ENCODE peak calls at places on chromosomes 2 and 18, in nine cellular contexts. One of them, this sample, is unnamed.

GRCh38 chr2:12202301-12202700 is 455.9 kb downstream of the LPIN1 start:
- DNase-seq in GM03348: peak
- DNase-seq in SJSA1: no peak
- DNase-seq in iris pigment epithelial cell: peak
- DNase-seq in nephron progenitor cell: no peak
- DNase-seq in NCI-H1105: no peak
- DNase-seq in NCI-H82: no peak
- DNase-seq in activated T-cell treated with anti-CD3 and anti-CD28 coated beads, Interleukin-2, amount 50 U/mL, for 1 hour: no peak
- DNase-seq in frontal cortex: no peak
- DNase-seq in this sample: peak

GRCh38 chr2:118477111-118477517 is 370.3 kb downstream of the EN1 start:
- DNase-seq in NCI-H82: peak
- DNase-seq in nephron progenitor cell: peak
- DNase-seq in NCI-H1105: no peak
- DNase-seq in GM03348: no peak
- DNase-seq in iris pigment epithelial cell: peak
- DNase-seq in SJSA1: no peak
- DNase-seq in activated T-cell treated with anti-CD3 and anti-CD28 coated beads, Interleukin-2, amount 50 U/mL, for 1 hour: no peak
- DNase-seq in frontal cortex: no peak
- DNase-seq in this sample: no peak

GRCh38 chr2:70089220-70089945 is 2.1 kb downstream of the PCBP1 start:
- DNase-seq in SJSA1: no peak
- DNase-seq in activated T-cell treated with anti-CD3 and anti-CD28 coated beads, Interleukin-2, amount 50 U/mL, for 1 hour: peak
- DNase-seq in frontal cortex: no peak
- DNase-seq in NCI-H1105: peak
- DNase-seq in NCI-H82: peak
- DNase-seq in iris pigment epithelial cell: peak
- DNase-seq in nephron progenitor cell: peak
- DNase-seq in GM03348: peak
- DNase-seq in this sample: peak

GRCh38 chr2:240914645-240915525 is 8.7 kb downstream of the CROCC2 start:
- DNase-seq in NCI-H1105: no peak
- DNase-seq in GM03348: no peak
- DNase-seq in frontal cortex: no peak
- DNase-seq in NCI-H82: no peak
- DNase-seq in SJSA1: no peak
- DNase-seq in iris pigment epithelial cell: no peak
- DNase-seq in activated T-cell treated with anti-CD3 and anti-CD28 coated beads, Interleukin-2, amount 50 U/mL, for 1 hour: no peak
- DNase-seq in nephron progenitor cell: no peak
- DNase-seq in this sample: no peak

GRCh38 chr2:71948781-71949536 is 198.7 kb downstream of the CYP26B1 start:
- DNase-seq in SJSA1: peak
- DNase-seq in nephron progenitor cell: no peak
- DNase-seq in frontal cortex: no peak
- DNase-seq in iris pigment epithelial cell: peak
- DNase-seq in activated T-cell treated with anti-CD3 and anti-CD28 coated beads, Interleukin-2, amount 50 U/mL, for 1 hour: no peak
- DNase-seq in GM03348: peak
- DNase-seq in NCI-H82: no peak
- DNase-seq in NCI-H1105: no peak
- DNase-seq in this sample: peak

GRCh38 chr2:170214309-170214902 is 36.5 kb downstream of the MYO3B start:
- DNase-seq in iris pigment epithelial cell: no peak
- DNase-seq in SJSA1: no peak
- DNase-seq in NCI-H1105: no peak
- DNase-seq in GM03348: no peak
- DNase-seq in NCI-H82: no peak
- DNase-seq in nephron progenitor cell: no peak
- DNase-seq in activated T-cell treated with anti-CD3 and anti-CD28 coated beads, Interleukin-2, amount 50 U/mL, for 1 hour: no peak
- DNase-seq in frontal cortex: no peak
- DNase-seq in this sample: no peak

GRCh38 chr2:20141056-20141762 is 83.7 kb downstream of the SDC1 start:
- DNase-seq in GM03348: peak
- DNase-seq in NCI-H82: no peak
- DNase-seq in NCI-H1105: no peak
- DNase-seq in nephron progenitor cell: no peak
- DNase-seq in frontal cortex: no peak
- DNase-seq in SJSA1: peak
- DNase-seq in iris pigment epithelial cell: peak
- DNase-seq in activated T-cell treated with anti-CD3 and anti-CD28 coated beads, Interleukin-2, amount 50 U/mL, for 1 hour: no peak
- DNase-seq in this sample: peak

GRCh38 chr2:170660406-170660805 is 54.7 kb upstream of the SP5 start:
- DNase-seq in activated T-cell treated with anti-CD3 and anti-CD28 coated beads, Interleukin-2, amount 50 U/mL, for 1 hour: no peak
- DNase-seq in frontal cortex: no peak
- DNase-seq in NCI-H82: peak
- DNase-seq in SJSA1: no peak
- DNase-seq in nephron progenitor cell: no peak
- DNase-seq in iris pigment epithelial cell: peak
- DNase-seq in GM03348: no peak
- DNase-seq in NCI-H1105: peak
- DNase-seq in this sample: peak

GRCh38 chr2:110853516-110853915 is 121.1 kb downstream of the ACOXL start:
- DNase-seq in NCI-H1105: no peak
- DNase-seq in frontal cortex: no peak
- DNase-seq in nephron progenitor cell: peak
- DNase-seq in NCI-H82: peak
- DNase-seq in GM03348: peak
- DNase-seq in iris pigment epithelial cell: peak
- DNase-seq in SJSA1: no peak
- DNase-seq in activated T-cell treated with anti-CD3 and anti-CD28 coated beads, Interleukin-2, amount 50 U/mL, for 1 hour: peak
- DNase-seq in this sample: peak

GRCh38 chr18:70243545-70243944 is 38.1 kb upstream of the RTTN start:
- DNase-seq in nephron progenitor cell: no peak
- DNase-seq in NCI-H82: no peak
- DNase-seq in activated T-cell treated with anti-CD3 and anti-CD28 coated beads, Interleukin-2, amount 50 U/mL, for 1 hour: no peak
- DNase-seq in SJSA1: no peak
- DNase-seq in GM03348: no peak
- DNase-seq in iris pigment epithelial cell: no peak
- DNase-seq in NCI-H1105: no peak
- DNase-seq in frontal cortex: no peak
- DNase-seq in this sample: no peak